ENCODE peak calls at places on chromosome 16, in seven cellular contexts. C, F, P, H, E, Z and L are unnamed samples.

GRCh38 chr16:83713597-83713996 is 94.2 kb upstream of the HSBP1 start:
- DNase-seq in C (no peak), F (no peak), P (peak; percentile 53), H (peak; percentile 17), E (no peak), Z (no peak), L (peak; percentile 86)

GRCh38 chr16:8583199-8583598 is 7.1 kb downstream of the TMEM114 start:
- DNase-seq in C (no peak), F (no peak), P (no peak), H (no peak), E (no peak), Z (no peak), L (no peak)

GRCh38 chr16:68250951-68251350 is 5.8 kb downstream of the PLA2G15 start:
- DNase-seq in C (no peak), F (no peak), P (no peak), H (no peak), E (no peak), Z (no peak), L (no peak)

GRCh38 chr16:25626172-25626571 is 65.6 kb upstream of the HS3ST4 start:
- DNase-seq in C (no peak), F (no peak), P (no peak), H (no peak), E (no peak), Z (no peak), L (no peak)

GRCh38 chr16:26777821-26778220 is 288.9 kb upstream of the C16orf82 start:
- DNase-seq in C (no peak), F (no peak), P (no peak), H (no peak), E (no peak), Z (no peak), L (no peak)

GRCh38 chr16:14015948-14016347 is 55.2 kb upstream of the MRTFB start:
- DNase-seq in C (no peak), F (no peak), P (no peak), H (no peak), E (no peak), Z (no peak), L (no peak)

GRCh38 chr16:14362774-14363371 is 267.2 kb downstream of the PARN start:
- DNase-seq in C (no peak), F (no peak), P (no peak), H (no peak), E (no peak), Z (no peak), L (no peak)

GRCh38 chr16:67284699-67285646 is 5.6 kb downstream of the PLEKHG4 start:
- DNase-seq in C (no peak), F (peak; percentile 54), P (peak; percentile 39), H (peak; percentile 69), E (no peak), Z (peak; percentile 62), L (peak; percentile 72)

GRCh38 chr16:72989203-72989991 is 58.5 kb downstream of the ZFHX3 start:
- DNase-seq in C (peak; percentile 40), F (no peak), P (no peak), H (no peak), E (no peak), Z (no peak), L (no peak)

GRCh38 chr16:16992986-16993783 is 477.6 kb downstream of the XYLT1 start:
- DNase-seq in C (no peak), F (no peak), P (no peak), H (no peak), E (peak; percentile 20), Z (no peak), L (no peak)

GRCh38 chr16:1944612-1945199 is 1.7 kb upstream of the MSRB1 start:
- DNase-seq in C (no peak), F (no peak), P (no peak), H (no peak), E (no peak), Z (no peak), L (no peak)

GRCh38 chr16:1941162-1941923 is 1.7 kb downstream of the MSRB1 start:
- DNase-seq in C (no peak), F (peak; percentile 85), P (peak; percentile 75), H (peak; percentile 9), E (no peak), Z (no peak), L (no peak)

GRCh38 chr16:1940273-1941161 is 2.5 kb downstream of the MSRB1 start:
- DNase-seq in C (no peak), F (peak; percentile 87), P (no peak), H (no peak), E (no peak), Z (no peak), L (no peak)

GRCh38 chr16:1942810-1943726 is at the start of gene MSRB1:
- DNase-seq in C (peak; percentile 95), F (peak; percentile 98), P (peak; percentile 99), H (peak; percentile 100), E (peak; percentile 91), Z (peak; percentile 96), L (peak; percentile 99)

DNA sequence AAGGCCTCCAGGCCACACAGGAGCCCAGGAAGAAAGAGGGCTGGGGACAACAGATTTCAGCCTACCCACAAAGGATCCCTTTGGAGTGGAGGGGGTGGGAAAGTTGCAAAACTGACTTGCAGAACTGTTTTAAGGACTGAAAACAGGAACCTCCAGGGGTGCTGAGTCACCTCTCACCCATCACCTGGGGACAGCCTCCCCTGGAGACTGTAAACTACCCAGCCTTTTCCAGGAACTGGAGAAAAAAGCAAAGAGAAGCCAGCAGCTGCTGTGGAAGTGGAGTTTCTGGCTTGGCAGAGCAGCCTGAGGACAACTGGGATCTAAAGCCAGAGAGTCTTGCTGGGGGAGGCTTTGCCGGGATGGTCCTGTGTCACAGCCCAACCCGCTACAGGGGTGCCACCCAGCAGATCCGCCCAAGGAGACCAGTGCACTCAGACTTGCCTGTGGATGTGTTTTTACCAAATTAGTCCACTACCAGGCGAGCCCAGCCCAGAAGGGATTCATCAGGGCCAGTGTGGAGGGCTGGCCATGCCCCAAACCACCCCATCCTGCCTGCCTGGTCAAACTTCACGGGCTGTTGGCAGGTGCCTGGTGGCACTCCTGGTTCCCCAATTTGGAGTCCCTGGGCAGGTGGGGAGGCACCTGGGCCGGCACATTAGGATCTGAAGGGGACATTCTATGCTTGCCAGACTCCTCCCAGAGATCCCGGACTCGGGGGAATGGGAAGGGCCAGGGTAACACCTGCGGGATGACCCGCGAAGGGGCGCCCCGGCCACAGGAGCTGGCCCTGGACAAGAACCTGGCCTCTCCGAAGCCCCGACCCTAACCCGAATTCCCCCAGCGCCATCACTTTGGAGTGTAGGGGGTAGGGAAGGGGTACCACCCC is 832 bp downstream of the MSRB1 start:
- DNase-seq in C (no peak), F (no peak), P (peak; percentile 38), H (no peak), E (no peak), Z (no peak), L (peak; percentile 26)
- TF ChIP-seq JUND in C (no peak), F (no peak), P (peak; percentile 86), H (no peak), E (no peak), Z (no peak), L (no peak)

DNA sequence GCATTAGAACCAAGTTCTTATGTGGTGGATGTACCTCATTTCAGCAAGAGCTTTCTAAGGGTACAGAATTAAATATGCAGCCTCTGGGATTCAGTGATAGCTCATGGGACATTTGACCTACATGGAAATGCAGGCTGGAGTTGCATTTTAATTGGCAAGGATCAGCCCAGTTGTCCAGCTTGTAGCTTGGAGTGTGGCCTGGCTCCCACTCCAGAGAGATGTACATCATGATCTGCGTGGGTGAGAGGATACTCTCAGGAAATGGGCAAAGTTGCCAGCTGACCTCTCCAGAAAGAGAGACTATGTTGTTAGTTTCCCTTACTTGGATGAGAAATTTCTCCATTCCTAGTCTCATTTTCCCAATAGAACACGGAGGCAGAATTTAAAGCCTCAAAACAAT is 555.3 kb downstream of the MAF start:
- DNase-seq in C (no peak), F (no peak), P (no peak), H (no peak), E (no peak), Z (no peak), L (no peak)
- TF ChIP-seq JUND in C (no peak), F (no peak), P (no peak), H (no peak), E (no peak), Z (no peak), L (no peak)

GRCh38 chr16:74723224-74723623 is 22.6 kb upstream of the MLKL start:
- DNase-seq in C (no peak), F (no peak), P (peak; percentile 54), H (no peak), E (no peak), Z (no peak), L (no peak)
- TF ChIP-seq JUND in C (no peak), F (no peak), P (no peak), H (no peak), E (no peak), Z (no peak), L (no peak)

GRCh38 chr16:88870608-88871348 is 4.3 kb upstream of the PABPN1L start:
- DNase-seq in C (no peak), F (no peak), P (peak; percentile 62), H (no peak), E (no peak), Z (no peak), L (no peak)
- TF ChIP-seq JUND in C (no peak), F (no peak), P (no peak), H (no peak), E (no peak), Z (no peak), L (no peak)

DNA sequence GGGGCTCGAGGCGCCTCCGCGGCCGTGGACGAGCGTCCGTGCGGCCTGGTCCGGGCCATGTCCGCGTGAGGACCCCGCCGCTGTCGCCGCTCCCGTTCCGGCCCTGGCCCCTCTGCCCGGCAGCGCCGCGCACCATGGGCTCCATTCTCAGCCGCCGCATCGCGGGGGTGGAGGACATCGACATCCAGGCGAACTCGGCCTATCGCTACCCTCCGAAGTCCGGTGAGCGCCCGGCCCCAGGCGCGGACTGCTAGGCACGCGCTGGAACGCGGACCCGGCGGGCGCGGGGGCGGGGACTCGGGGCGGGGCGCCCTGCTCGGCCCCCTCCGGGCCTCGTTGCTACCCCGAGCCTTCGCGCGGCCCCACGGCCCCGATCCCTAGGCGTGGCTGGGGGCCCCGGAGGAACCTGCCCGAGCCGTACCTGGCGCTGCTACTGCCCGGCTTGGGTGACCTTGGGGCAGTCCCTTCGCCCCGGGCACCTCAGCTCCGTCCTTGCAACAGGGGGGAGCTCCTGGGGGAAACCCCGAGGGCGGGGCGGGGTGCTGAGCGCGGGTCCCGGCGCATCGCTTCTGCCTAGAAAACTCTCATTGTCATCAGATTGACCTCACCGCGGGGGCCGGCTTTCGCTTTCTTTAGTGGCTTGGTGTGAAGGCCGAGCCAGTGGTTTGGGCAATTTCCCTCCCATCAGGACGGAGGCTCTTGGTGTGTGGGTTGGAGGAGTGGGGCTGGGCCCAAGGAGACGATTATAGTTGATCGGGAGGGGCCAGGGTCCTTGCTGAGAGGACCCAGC is 396 bp downstream of the MGRN1 start:
- DNase-seq in C (no peak), F (peak; percentile 40), P (peak; percentile 81), H (no peak), E (peak; percentile 48), Z (no peak), L (peak; percentile 37)
- TF ChIP-seq JUND in C (no peak), F (peak; percentile 40), P (no peak), H (no peak), E (peak; percentile 22), Z (no peak), L (no peak)

GRCh38 chr16:64094170-64094960 is 1027.5 kb downstream of the CDH11 start:
- DNase-seq in C (no peak), F (no peak), P (no peak), H (no peak), E (no peak), Z (no peak), L (no peak)
- TF ChIP-seq JUND in C (no peak), F (no peak), P (no peak), H (peak; percentile 33), E (no peak), Z (no peak), L (no peak)

GRCh38 chr16:54506691-54507090 is 220.1 kb upstream of the IRX3 start:
- DNase-seq in C (no peak), F (no peak), P (no peak), H (peak; percentile 63), E (no peak), Z (no peak), L (no peak)
- TF ChIP-seq JUND in C (no peak), F (no peak), P (no peak), H (no peak), E (no peak), Z (no peak), L (no peak)